ENCODE peak calls at places on chromosomes 2 and 18, in five cellular contexts. H is H9, T is H1, V is IMR-90, J is mesenchymal stem cell. Y is an unnamed sample.

GRCh38 chr18:44781890-44782289 is 101.2 kb downstream of the SETBP1 start:
- DNase-seq in H (no peak), T (no peak), V (peak; percentile 28), J (peak; percentile 90), Y (no peak)

GRCh38 chr2:26500406-26500805 is 22.5 kb upstream of the OTOF start:
- DNase-seq in H (no peak), T (no peak), V (no peak), J (no peak), Y (no peak)

GRCh38 chr2:69585855-69586560 is 57.5 kb downstream of the AAK1 start:
- DNase-seq in H (no peak), T (no peak), V (no peak), J (no peak), Y (no peak)

GRCh38 chr2:223500690-223501089 is 101.5 kb downstream of the SCG2 start:
- DNase-seq in H (no peak), T (no peak), V (no peak), J (no peak), Y (no peak)

GRCh38 chr2:170582747-170583463 is 132.2 kb upstream of the SP5 start:
- DNase-seq in H (peak; percentile 43), T (no peak), V (no peak), J (no peak), Y (peak; percentile 37)

GRCh38 chr2:239252433-239253200 is 148.2 kb downstream of the HDAC4 start:
- DNase-seq in H (no peak), T (no peak), V (peak; percentile 28), J (no peak), Y (no peak)

GRCh38 chr2:230134496-230135073 is 65.9 kb upstream of the SLC16A14 start:
- DNase-seq in H (no peak), T (no peak), V (peak; percentile 66), J (peak; percentile 70), Y (no peak)

GRCh38 chr2:129883121-129883520 is 96.3 kb upstream of the RAB6C start:
- DNase-seq in H (no peak), T (no peak), V (no peak), J (no peak), Y (no peak)

GRCh38 chr2:58866040-58866439 is 624.9 kb upstream of the FANCL start:
- DNase-seq in H (peak; percentile 82), T (peak; percentile 52), V (no peak), J (no peak), Y (peak; percentile 51)

GRCh38 chr2:55418512-55419235 is 982 bp downstream of the CCDC88A start:
- DNase-seq in H (no peak), T (no peak), V (no peak), J (no peak), Y (no peak)

GRCh38 chr2:238493880-238494572 is 67.3 kb downstream of the ASB1 start:
- DNase-seq in H (peak; percentile 22), T (peak; percentile 43), V (no peak), J (no peak), Y (no peak)

GRCh38 chr18:28767201-28767600 is 590.3 kb upstream of the CDH2 start:
- DNase-seq in H (no peak), T (no peak), V (peak; percentile 28), J (peak; percentile 47), Y (no peak)

GRCh38 chr18:22113144-22113813 is 56.1 kb upstream of the GATA6 start:
- DNase-seq in H (no peak), T (no peak), V (no peak), J (no peak), Y (no peak)

GRCh38 chr2:16319425-16320245 is 346.0 kb downstream of the CYRIA start:
- DNase-seq in H (no peak), T (no peak), V (no peak), J (no peak), Y (no peak)

GRCh38 chr2:19569300-19569791 is 210.9 kb upstream of the OSR1 start:
- DNase-seq in H (no peak), T (no peak), V (peak; percentile 16), J (peak; percentile 80), Y (peak; percentile 11)

GRCh38 chr18:63505566-63506335 is 29.0 kb downstream of the SERPINB5 start:
- DNase-seq in H (peak; percentile 42), T (peak; percentile 81), V (peak; percentile 4), J (peak; percentile 39), Y (peak; percentile 30)

GRCh38 chr2:66733361-66733760 is 298.4 kb downstream of the MEIS1 start:
- DNase-seq in H (no peak), T (no peak), V (no peak), J (no peak), Y (no peak)

GRCh38 chr2:235171511-235172130 is 219.8 kb downstream of the SH3BP4 start:
- DNase-seq in H (no peak), T (no peak), V (peak; percentile 81), J (peak; percentile 93), Y (no peak)

GRCh38 chr2:71950256-71951066 is 197.2 kb downstream of the CYP26B1 start:
- DNase-seq in H (peak; percentile 36), T (no peak), V (no peak), J (peak; percentile 38), Y (no peak)

DNA sequence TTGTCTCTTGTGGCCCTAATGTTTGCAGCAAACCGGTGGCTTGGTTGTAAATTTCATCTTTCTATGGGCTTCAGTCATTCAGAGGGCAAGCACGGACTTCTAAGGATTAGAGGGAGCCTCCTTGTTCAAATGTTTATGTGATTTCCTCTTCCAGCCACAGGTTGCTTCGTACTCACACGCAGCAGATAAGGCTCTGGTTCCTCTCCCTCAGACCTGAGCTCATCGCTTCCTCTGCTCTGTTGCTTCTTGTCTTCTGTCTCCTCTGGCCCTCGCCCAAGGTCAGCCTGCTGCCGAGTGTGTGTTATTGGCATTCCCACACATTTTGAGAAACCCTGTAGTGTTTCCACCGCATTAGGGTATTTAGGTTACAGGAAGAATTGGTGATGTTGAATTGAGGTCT is 44.0 kb downstream of the MYL12B start:
- DNase-seq in H (no peak), T (no peak), V (peak; percentile 88), J (peak; percentile 89), Y (no peak)
- H2BK15ac ChIP-seq in H (no peak overlapping the region), T (no peak overlapping the region), V (peak overlapping the region; percentile 38), J (no peak overlapping the region), Y (no peak overlapping the region)

DNA sequence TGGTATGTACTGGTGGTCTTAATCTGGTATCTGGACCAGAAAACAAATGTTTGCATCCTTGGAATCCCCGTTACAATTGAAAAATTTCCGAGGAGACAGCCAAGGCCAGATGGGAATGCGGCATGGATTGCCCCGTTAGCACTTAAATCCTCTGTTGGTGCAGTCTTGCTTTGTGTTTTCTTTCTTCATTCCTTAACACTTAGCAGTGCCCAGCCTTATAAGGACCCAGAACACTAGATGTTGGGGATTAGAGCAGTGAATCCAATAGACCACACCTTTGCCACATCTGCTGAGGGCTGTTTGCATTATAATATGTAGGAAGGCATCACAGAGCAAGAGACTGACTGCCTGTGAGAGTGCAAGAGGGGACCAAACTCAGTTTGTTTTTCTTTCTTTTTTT is 12.8 kb upstream of the ZNF532 start:
- DNase-seq in H (no peak), T (no peak), V (no peak), J (no peak), Y (no peak)
- H4K8ac ChIP-seq in H (no peak overlapping the region), T (no peak overlapping the region), V (no peak overlapping the region), J (no peak overlapping the region), Y (no peak overlapping the region)

GRCh38 chr2:8612734-8613179 is 69.1 kb upstream of the ID2 start:
- DNase-seq in H (no peak), T (no peak), V (no peak), J (no peak), Y (no peak)
- H4K91ac ChIP-seq in H (no peak overlapping the region), T (no peak overlapping the region), V (no peak overlapping the region), J (no peak overlapping the region), Y (no peak overlapping the region)

GRCh38 chr18:48956378-48956777 is 5.6 kb upstream of the SMAD7 start:
- DNase-seq in H (no peak), T (no peak), V (peak; percentile 78), J (peak; percentile 84), Y (no peak)
- H2BK15ac ChIP-seq in H (no peak overlapping the region), T (no peak overlapping the region), V (peak overlapping the region; percentile 67), J (no peak overlapping the region), Y (no peak overlapping the region)

GRCh38 chr2:138329167-138329566 is 172.4 kb upstream of the SPOPL start:
- DNase-seq in H (no peak), T (no peak), V (no peak), J (no peak), Y (no peak)
- H4K8ac ChIP-seq in H (no peak overlapping the region), T (no peak overlapping the region), V (no peak overlapping the region), J (no peak overlapping the region), Y (no peak overlapping the region)

GRCh38 chr2:8550932-8551621 is 130.8 kb upstream of the ID2 start:
- DNase-seq in H (peak; percentile 5), T (no peak), V (no peak), J (no peak), Y (no peak)
- H4K91ac ChIP-seq in H (no peak overlapping the region), T (no peak overlapping the region), V (no peak overlapping the region), J (no peak overlapping the region), Y (no peak overlapping the region)

GRCh38 chr2:177476897-177477296 is 84.3 kb downstream of the AGPS start:
- DNase-seq in H (no peak), T (no peak), V (no peak), J (no peak), Y (no peak)
- H2BK15ac ChIP-seq in H (no peak overlapping the region), T (no peak overlapping the region), V (no peak overlapping the region), J (no peak overlapping the region), Y (no peak overlapping the region)

DNA sequence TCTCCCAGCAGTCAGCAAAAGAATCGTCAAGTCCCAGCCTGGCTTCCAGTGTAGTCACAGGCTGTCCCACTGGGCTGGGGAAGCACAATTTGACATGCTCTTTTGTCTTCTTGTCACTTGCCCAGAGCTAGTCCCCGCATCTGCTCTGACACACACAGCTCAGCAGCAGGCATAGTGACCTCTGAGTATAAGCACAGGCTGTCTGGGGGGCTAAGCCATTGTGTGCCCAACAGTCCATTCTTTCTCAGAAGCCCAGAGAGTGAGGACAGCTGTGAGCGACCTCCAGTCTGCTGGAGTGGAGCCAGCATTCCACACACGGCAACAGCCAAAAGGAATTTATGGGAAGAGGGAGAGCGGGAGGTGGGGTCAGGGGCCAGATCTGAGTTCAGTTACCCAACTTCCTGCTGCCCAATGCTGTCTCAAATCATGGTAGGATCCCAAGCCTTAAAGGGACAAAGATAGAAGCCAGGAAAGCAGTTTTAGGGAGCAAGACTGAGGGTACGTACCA is 59.8 kb upstream of the PPP1CB start:
- DNase-seq in H (peak; percentile 39), T (no peak), V (peak; percentile 82), J (peak; percentile 85), Y (peak; percentile 53)
- H4K8ac ChIP-seq in H (no peak overlapping the region), T (no peak overlapping the region), V (peak overlapping the region; percentile 84), J (peak overlapping the region; percentile 41), Y (no peak overlapping the region)

DNA sequence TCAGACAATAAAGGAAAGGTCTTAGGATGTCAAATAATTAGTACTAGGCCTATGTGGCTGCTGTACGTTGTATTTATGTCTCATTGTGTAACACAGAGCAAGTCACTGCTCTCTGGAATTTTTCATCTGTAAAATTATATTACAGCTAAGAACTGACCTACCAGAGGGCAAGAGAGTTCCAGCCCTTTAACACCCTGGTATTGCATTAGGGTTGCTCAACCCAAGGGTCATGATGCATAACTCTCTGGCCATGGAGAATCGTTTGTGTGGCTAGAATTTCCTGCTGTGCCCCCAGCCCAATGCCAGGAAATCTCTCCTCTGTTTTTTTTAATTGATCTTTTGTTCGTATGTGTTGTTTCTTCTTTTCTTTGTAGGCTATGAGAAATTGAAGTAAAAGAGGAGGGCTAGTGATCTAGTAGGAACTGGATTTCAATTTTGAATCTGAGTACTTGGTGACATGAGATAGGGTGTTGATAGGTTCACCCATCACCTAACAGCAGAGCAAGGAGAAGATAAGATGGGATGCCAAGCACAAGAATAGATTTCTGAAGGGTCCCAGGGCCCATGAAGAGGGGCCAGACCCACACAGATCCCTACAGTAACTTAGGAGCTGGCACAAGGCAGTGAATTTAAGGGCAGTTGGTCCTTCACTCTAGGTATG is 571.2 kb upstream of the TNP1 start:
- DNase-seq in H (no peak), T (no peak), V (peak; percentile 25), J (peak; percentile 57), Y (no peak)
- H4K91ac ChIP-seq in H (no peak overlapping the region), T (no peak overlapping the region), V (peak overlapping the region; percentile 98), J (peak overlapping the region; percentile 77), Y (no peak overlapping the region)

Y was measured in neuronal stem cell.